ENCODE peak calls at places on chromosomes 13 and 19, in nine cellular contexts. C is AG04449; E is NCI-H1092 treated with DMSO at 0.1 percent for 48 hours; X is cardiac muscle cell; P is stimulated activated CD8-positive, alpha-beta memory T cell treated with anti-CD3 and anti-CD28 coated beads, Interleukin-7, amount 100 ng/mL, for 4 hours; Z is CD8-positive, alpha-beta memory T cell; W is H54; B is activated effector memory CD4-positive, alpha-beta T cell treated with anti-CD3 and anti-CD28 coated beads, Interleukin-2, amount 50 U/mL, for 16 hours; S is thoracic aorta. A is an unnamed sample.

GRCh38 chr13:75132800-75133695 is 348.9 kb downstream of the TBC1D4 start:
- DNase-seq in C (no peak), E (no peak), X (no peak), P (no peak), Z (no peak), W (no peak), B (no peak), S (no peak), A (no peak)

GRCh38 chr19:45250216-45250831 is 747 bp upstream of the MARK4 start:
- DNase-seq in C (no peak), E (no peak), X (no peak), P (no peak), Z (no peak), W (no peak), B (no peak), S (no peak), A (no peak)

GRCh38 chr13:95275322-95276118 is 25.7 kb downstream of the ABCC4 start:
- DNase-seq in C (no peak), E (peak; percentile 69), X (peak; percentile 26), P (no peak), Z (no peak), W (no peak), B (no peak), S (no peak), A (no peak)

GRCh38 chr13:50128406-50129048 is 113.3 kb downstream of the KCNRG start:
- DNase-seq in C (no peak), E (no peak), X (peak; percentile 3), P (no peak), Z (no peak), W (no peak), B (peak; percentile 76), S (no peak), A (no peak)

GRCh38 chr19:29645491-29645867 is 19.8 kb upstream of the PLEKHF1 start:
- DNase-seq in C (no peak), E (no peak), X (no peak), P (no peak), Z (no peak), W (no peak), B (no peak), S (no peak), A (no peak)

GRCh38 chr19:38907227-38907626 is 4.8 kb downstream of the CCER2 start:
- DNase-seq in C (no peak), E (no peak), X (no peak), P (no peak), Z (no peak), W (no peak), B (no peak), S (no peak), A (no peak)

GRCh38 chr13:100608906-100609305 is 20.3 kb upstream of the GGACT start:
- DNase-seq in C (no peak), E (no peak), X (no peak), P (no peak), Z (no peak), W (peak; percentile 52), B (peak; percentile 67), S (no peak), A (no peak)

GRCh38 chr13:110108348-110109139 is 198.4 kb downstream of the COL4A1 start:
- DNase-seq in C (no peak), E (peak; percentile 78), X (peak; percentile 94), P (no peak), Z (no peak), W (peak; percentile 99), B (no peak), S (peak; percentile 53), A (no peak)

GRCh38 chr19:34345934-34346333 is 19.1 kb upstream of the GPI start:
- DNase-seq in C (no peak), E (peak; percentile 8), X (peak; percentile 74), P (peak; percentile 58), Z (peak; percentile 75), W (peak; percentile 81), B (peak; percentile 90), S (no peak), A (no peak)

GRCh38 chr19:42288411-42288810 is 13.5 kb upstream of the PRR19 start:
- DNase-seq in C (no peak), E (no peak), X (no peak), P (no peak), Z (no peak), W (no peak), B (peak; percentile 60), S (no peak), A (no peak)

GRCh38 chr13:69589531-69589930 is 518.1 kb upstream of the ATXN8OS start:
- DNase-seq in C (no peak), E (no peak), X (no peak), P (no peak), Z (no peak), W (no peak), B (no peak), S (no peak), A (no peak)

GRCh38 chr19:39093761-39094160 is 9.6 kb downstream of the ACP7 start:
- DNase-seq in C (peak; percentile 61), E (no peak), X (peak; percentile 73), P (no peak), Z (no peak), W (no peak), B (no peak), S (no peak), A (peak; percentile 23)

GRCh38 chr19:41541990-41542584 is 33.9 kb upstream of the CEACAM21 start:
- DNase-seq in C (no peak), E (no peak), X (peak; percentile 58), P (peak; percentile 73), Z (peak; percentile 86), W (no peak), B (peak; percentile 92), S (no peak), A (no peak)

GRCh38 chr19:47650695-47651094 is 41.8 kb downstream of the BICRA start:
- DNase-seq in C (no peak), E (no peak), X (no peak), P (no peak), Z (no peak), W (no peak), B (no peak), S (no peak), A (no peak)

GRCh38 chr19:29764322-29764721 is 47.5 kb upstream of the CCNE1 start:
- DNase-seq in C (no peak), E (no peak), X (no peak), P (no peak), Z (no peak), W (no peak), B (no peak), S (no peak), A (no peak)

GRCh38 chr19:3857449-3858003 is 11.3 kb downstream of the ZFR2 start:
- DNase-seq in C (no peak), E (peak; percentile 12), X (no peak), P (no peak), Z (no peak), W (no peak), B (no peak), S (no peak), A (no peak)

GRCh38 chr19:47848871-47849473 is 10.1 kb upstream of the TPRX2 start:
- DNase-seq in C (no peak), E (no peak), X (peak; percentile 46), P (no peak), Z (no peak), W (peak; percentile 21), B (peak; percentile 75), S (no peak), A (no peak)

GRCh38 chr19:2923510-2923909 is 21.3 kb downstream of the ZNF77 start:
- DNase-seq in C (no peak), E (peak; percentile 65), X (peak; percentile 49), P (no peak), Z (no peak), W (no peak), B (peak; percentile 9), S (no peak), A (peak; percentile 94)

GRCh38 chr13:23960566-23961156 is 63.4 kb upstream of the C1QTNF9B start:
- DNase-seq in C (no peak), E (peak; percentile 41), X (peak; percentile 69), P (no peak), Z (no peak), W (no peak), B (no peak), S (no peak), A (no peak)

GRCh38 chr13:57877596-57877995 is 246.1 kb downstream of the PCDH17 start:
- DNase-seq in C (no peak), E (no peak), X (no peak), P (no peak), Z (no peak), W (no peak), B (no peak), S (no peak), A (no peak)

GRCh38 chr13:95256086-95256485 is 45.2 kb downstream of the ABCC4 start:
- DNase-seq in C (peak; percentile 80), E (no peak), X (peak; percentile 84), P (no peak), Z (no peak), W (peak; percentile 70), B (no peak), S (no peak), A (peak; percentile 61)

GRCh38 chr19:5609881-5610280 is 12.7 kb downstream of the SAFB2 start:
- DNase-seq in C (no peak), E (no peak), X (no peak), P (no peak), Z (no peak), W (no peak), B (peak; percentile 50), S (no peak), A (no peak)